ENCODE peak calls at places on chromosomes 7 and 10, in seven cellular contexts. G is GM03348; E is hypothalamus; J is CD8-positive, alpha-beta memory T cell; Z is dermis blood vessel endothelial cell; V is cardiac muscle cell; P is T-helper 2 cell. R is an unnamed sample.

GRCh38 chr7:47621347-47621746 is 39.4 kb upstream of the TNS3 start:
- DNase-seq in P (no peak), E (no peak), Z (no peak), G (no peak), V (no peak), J (no peak), R (no peak)

GRCh38 chr7:593324-594115 is 73.9 kb upstream of the PDGFA start:
- DNase-seq in P (no peak), J (no peak), E (no peak), G (no peak), V (no peak), Z (no peak), R (no peak)

GRCh38 chr7:16223963-16224707 is 197.2 kb downstream of the CRPPA start:
- DNase-seq in E (no peak), V (no peak), G (no peak), P (peak; percentile 35), Z (no peak), J (peak; percentile 31), R (no peak)

GRCh38 chr7:64098-64521 is 128.3 kb upstream of the FAM20C start:
- DNase-seq in E (peak; percentile 19), Z (peak; percentile 87), P (no peak), J (no peak), V (peak; percentile 68), G (peak; percentile 86), R (peak; percentile 61)

GRCh38 chr10:5814110-5815107 is 1.2 kb upstream of the GDI2 start:
- DNase-seq in J (no peak), E (no peak), V (no peak), P (no peak), G (no peak), Z (no peak), R (peak; percentile 39)

GRCh38 chr10:25384618-25385017 is 209.8 kb downstream of the GPR158 start:
- DNase-seq in E (no peak), V (no peak), J (no peak), G (no peak), Z (no peak), P (no peak), R (no peak)

GRCh38 chr10:48670978-48671913 is 13.4 kb upstream of the WDFY4 start:
- DNase-seq in Z (no peak), P (no peak), G (no peak), E (no peak), J (no peak), V (no peak), R (no peak)

GRCh38 chr10:22713853-22714523 is 390 bp downstream of the PIP4K2A start:
- DNase-seq in P (no peak), V (no peak), J (no peak), Z (peak; percentile 43), E (no peak), G (peak; percentile 46), R (no peak)

GRCh38 chr7:84490661-84491060 is 296.1 kb upstream of the SEMA3A start:
- DNase-seq in Z (no peak), J (no peak), P (no peak), G (peak; percentile 73), E (no peak), V (no peak), R (no peak)

GRCh38 chr7:134289423-134289822 is 27.3 kb downstream of the SLC35B4 start:
- DNase-seq in Z (no peak), P (no peak), J (no peak), G (peak; percentile 26), V (no peak), E (no peak), R (no peak)

GRCh38 chr7:140497241-140497769 is 18.0 kb upstream of the MKRN1 start:
- DNase-seq in J (no peak), V (no peak), Z (no peak), P (no peak), G (no peak), E (no peak), R (no peak)

GRCh38 chr7:29146888-29147609 is 712 bp upstream of the CPVL start:
- DNase-seq in V (peak; percentile 49), E (no peak), J (no peak), G (no peak), P (no peak), Z (no peak), R (no peak)

GRCh38 chr10:128008521-128009250 is 101.8 kb downstream of the PTPRE start:
- DNase-seq in V (no peak), G (no peak), P (no peak), J (no peak), Z (no peak), E (no peak), R (no peak)

GRCh38 chr7:29289156-29290021 is 94.8 kb downstream of the CHN2 start:
- DNase-seq in V (no peak), J (no peak), G (no peak), Z (no peak), P (no peak), E (no peak), R (peak; percentile 71)